ENCODE peak calls at places on chromosomes 2 and 18, in four cellular contexts. R is K562, I is GM12878, H is SK-N-SH. G is an unnamed sample.

GRCh38 chr2:43298496-43298895 is 72.1 kb upstream of the ZFP36L2 start:
- DNase-seq in R (no peak), I (no peak), H (peak), G (no peak)

GRCh38 chr18:59604877-59605276 is 92.3 kb downstream of the CCBE1 start:
- DNase-seq in R (no peak), I (no peak), H (no peak), G (no peak)

GRCh38 chr18:63684718-63685117 is 18.0 kb upstream of the SERPINB11 start:
- DNase-seq in R (no peak), I (no peak), H (no peak), G (no peak)

GRCh38 chr2:207312006-207312356 is 146.2 kb upstream of the KLF7 start:
- DNase-seq in R (no peak), I (no peak), H (no peak), G (no peak)

GRCh38 chr2:147045113-147045512 is 799.7 kb upstream of the ACVR2A start:
- DNase-seq in R (no peak), I (peak), H (peak), G (peak)

GRCh38 chr2:197982565-197982964 is 178.2 kb downstream of the PLCL1 start:
- DNase-seq in R (no peak), I (no peak), H (no peak), G (no peak)

GRCh38 chr2:176161817-176162626 is 4.9 kb downstream of the HOXD3 start:
- DNase-seq in R (no peak), I (no peak), H (no peak), G (no peak)

GRCh38 chr18:59571953-59572352 is 125.3 kb downstream of the CCBE1 start:
- DNase-seq in R (no peak), I (no peak), H (no peak), G (no peak)

GRCh38 chr18:79944126-79944731 is 7.2 kb downstream of the SLC66A2 start:
- DNase-seq in R (no peak), I (no peak), H (no peak), G (no peak)

GRCh38 chr2:235669983-235670962 is 176.4 kb downstream of the AGAP1 start:
- DNase-seq in R (no peak), I (no peak), H (peak), G (peak)

GRCh38 chr2:144477943-144478283 is 42.0 kb downstream of the ZEB2 start:
- DNase-seq in R (no peak), I (no peak), H (no peak), G (no peak)

GRCh38 chr2:88187038-88187676 is 17.0 kb downstream of the THNSL2 start:
- DNase-seq in R (peak), I (no peak), H (peak), G (peak)

GRCh38 chr2:232873909-232874641 is 4.0 kb downstream of the SNORC start:
- DNase-seq in R (no peak), I (no peak), H (no peak), G (no peak)

GRCh38 chr2:219812672-219813071 is 185.2 kb downstream of the SLC4A3 start:
- DNase-seq in R (no peak), I (no peak), H (no peak), G (no peak)

GRCh38 chr2:174122185-174122584 is 126.1 kb downstream of the OLA1 start:
- DNase-seq in R (no peak), I (no peak), H (no peak), G (no peak)

GRCh38 chr2:96874099-96874831 is 4.4 kb upstream of the SEMA4C start:
- DNase-seq in R (peak), I (peak), H (no peak), G (no peak)

GRCh38 chr2:238852186-238852869 is 4.4 kb downstream of the TWIST2 start:
- DNase-seq in R (no peak), I (no peak), H (no peak), G (no peak)

GRCh38 chr2:66110646-66111045 is 324.3 kb upstream of the MEIS1 start:
- DNase-seq in R (no peak), I (no peak), H (no peak), G (no peak)

GRCh38 chr2:200534572-200534971 is 8.6 kb downstream of the SGO2 start:
- DNase-seq in R (no peak), I (no peak), H (no peak), G (no peak)

GRCh38 chr2:109451671-109452070 is 162.1 kb downstream of the SEPTIN10 start:
- DNase-seq in R (no peak), I (no peak), H (no peak), G (no peak)
- TF ChIP-seq NRF1 in R (no peak), I (no peak), H (no peak), G (no peak)

GRCh38 chr18:35290070-35290735 is at the start of gene ZSCAN30:
- DNase-seq in R (peak), I (peak), H (peak), G (peak)

GRCh38 chr18:35296079-35296478 is 6.0 kb upstream of the ZSCAN30 start:
- DNase-seq in R (no peak), I (no peak), H (no peak), G (no peak)

GRCh38 chr18:35289293-35290069 is 548 bp downstream of the ZSCAN30 start:
- DNase-seq in R (peak), I (no peak), H (peak), G (peak)

DNA sequence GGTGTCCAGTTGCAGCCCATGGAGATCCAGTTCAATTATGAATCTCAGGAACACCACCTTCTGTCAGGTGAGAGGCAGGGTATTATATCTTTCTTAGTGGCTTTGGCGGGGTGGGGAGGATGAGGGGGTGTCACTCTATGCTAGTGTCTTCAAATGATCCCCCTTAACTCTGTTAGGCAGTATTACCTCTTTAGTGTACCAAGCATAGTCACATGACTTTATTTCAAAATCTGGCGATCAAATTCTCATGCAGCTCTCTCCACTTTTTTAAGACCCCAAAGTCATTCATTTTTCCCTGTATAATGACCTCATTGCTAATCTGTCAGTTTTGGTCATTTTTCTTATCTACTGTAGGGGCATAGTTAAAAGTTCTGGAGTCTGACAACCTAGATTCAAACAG is 1.1 kb upstream of the ZSCAN30 start:
- DNase-seq in R (no peak), I (no peak), H (no peak), G (no peak)
- H3K4me3 ChIP-seq in R (peak), I (peak), H (peak), G (peak)

DNA sequence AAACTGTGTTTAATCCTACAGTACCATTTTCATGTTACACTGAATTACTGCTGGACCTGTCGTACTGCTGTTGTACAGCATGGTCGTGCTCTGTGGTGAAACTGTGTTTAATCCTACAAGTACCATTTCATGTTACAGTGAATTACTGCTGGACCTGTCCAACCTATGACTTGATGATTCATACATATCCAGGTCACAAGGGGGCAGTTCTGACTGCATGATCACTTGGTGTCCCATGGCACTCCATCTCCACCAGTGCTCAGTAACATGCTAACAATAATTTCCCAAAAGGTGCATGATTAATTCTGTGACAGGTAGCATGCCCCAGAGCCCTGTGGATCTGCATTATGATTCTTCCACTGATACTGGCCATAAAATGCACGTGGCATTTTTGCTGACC is 101.6 kb downstream of the ADCYAP1 start:
- DNase-seq in R (no peak), I (no peak), H (no peak), G (no peak)
- TF ChIP-seq NRF1 in R (no peak), I (no peak), H (no peak), G (no peak)

DNA sequence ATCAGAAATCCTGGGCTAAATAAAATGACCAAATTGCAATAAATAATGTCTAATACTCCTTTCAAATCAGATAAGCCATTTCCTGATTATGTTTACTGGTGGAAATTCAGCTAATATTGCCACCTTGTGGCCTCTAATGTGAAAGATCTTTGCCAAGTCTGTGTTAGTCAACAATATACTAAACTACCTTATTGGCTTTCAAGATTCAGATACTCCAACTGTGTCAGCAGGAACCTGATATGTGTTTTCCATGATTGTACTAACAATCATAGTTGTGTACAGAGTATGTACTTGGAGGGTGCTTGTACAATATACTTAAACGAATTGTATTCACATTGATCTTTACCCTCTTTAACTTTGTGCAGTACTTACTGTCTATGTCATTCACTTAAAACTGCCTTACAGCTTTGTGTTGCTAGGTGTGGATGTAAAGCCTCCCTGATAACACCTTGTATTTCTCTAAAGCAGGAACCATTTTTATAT is 75.4 kb upstream of the C2orf15 start:
- DNase-seq in R (peak), I (peak), H (peak), G (no peak)
- H3K4me3 ChIP-seq in R (no peak), I (peak), H (no peak), G (no peak)

DNA sequence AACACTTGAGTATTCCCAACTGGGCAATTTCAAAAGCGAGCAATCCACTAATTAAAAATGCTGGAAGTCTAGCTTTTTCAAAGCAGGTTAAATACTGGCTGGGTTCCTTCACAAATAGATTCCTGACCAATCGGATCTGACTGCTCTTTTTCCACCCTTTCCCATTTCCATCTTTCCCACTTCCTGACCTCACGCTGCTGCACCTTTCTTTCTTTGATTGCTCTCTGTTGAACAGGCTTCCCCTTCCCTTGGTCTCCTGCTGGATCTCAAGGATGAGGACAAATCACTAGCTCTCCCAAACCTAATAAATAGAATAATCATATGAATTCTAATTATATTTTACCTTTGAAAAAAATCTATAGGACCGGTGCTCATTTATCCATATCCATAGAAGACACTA is 121.2 kb downstream of the TCF4 start:
- DNase-seq in R (no peak), I (no peak), H (no peak), G (no peak)
- TF ChIP-seq NRF1 in R (no peak), I (no peak), H (no peak), G (no peak)

G was measured in H1.